ENCODE peak calls at places on chromosomes 4 and X, in ten cellular contexts. L is heart left ventricle, Q is HepG2, B is upper lobe of left lung, E is right lobe of liver, N is HCT116, S is body of pancreas, J is K562, F is IMR-90, X is A549. T is an unnamed sample.

GRCh38 chr4:80255374-80256095 is 10.9 kb upstream of the FGF5 start:
- ATAC-seq in L (no peak), Q (no peak), B (no peak), E (no peak), N (no peak), S (no peak), J (no peak), F (peak; percentile 69), X (no peak), T (no peak)

GRCh38 chrX:93420635-93421034 is 252.7 kb downstream of the NAP1L3 start:
- ATAC-seq in L (no peak), Q (no peak), B (no peak), E (no peak), N (no peak), S (peak; percentile 61), J (no peak), F (no peak), X (no peak), T (no peak)

GRCh38 chrX:153055827-153056748 is at the start of gene PNMA3:
- ATAC-seq in L (peak; percentile 73), Q (no peak), B (peak; percentile 52), E (peak; percentile 37), N (no peak), S (no peak), J (peak; percentile 64), F (peak; percentile 56), X (peak; percentile 36), T (no peak)

GRCh38 chrX:34875204-34875603 is 67.4 kb upstream of the FAM47B start:
- ATAC-seq in L (no peak), Q (no peak), B (no peak), E (no peak), N (no peak), S (no peak), J (no peak), F (peak; percentile 50), X (no peak), T (no peak)

GRCh38 chr4:91226838-91227237 is 1076.9 kb upstream of the GRID2 start:
- ATAC-seq in L (no peak), Q (no peak), B (no peak), E (no peak), N (no peak), S (no peak), J (no peak), F (no peak), X (no peak), T (no peak)

GRCh38 chrX:27966492-27966891 is 14.8 kb downstream of the DCAF8L1 start:
- ATAC-seq in L (no peak), Q (no peak), B (no peak), E (no peak), N (no peak), S (no peak), J (no peak), F (no peak), X (no peak), T (no peak)

GRCh38 chr4:1547863-1548637 is 136.1 kb downstream of the FAM53A start:
- ATAC-seq in L (peak; percentile 81), Q (no peak), B (peak; percentile 29), E (peak; percentile 51), N (no peak), S (peak; percentile 34), J (peak; percentile 15), F (no peak), X (no peak), T (peak; percentile 75)

GRCh38 chrX:100409316-100410082 is 574 bp downstream of the PCDH19 start:
- ATAC-seq in L (no peak), Q (peak; percentile 25), B (peak; percentile 5), E (no peak), N (no peak), S (no peak), J (no peak), F (peak; percentile 30), X (peak; percentile 36), T (peak; percentile 12)

GRCh38 chr4:25863347-25863784 is 578 bp upstream of the SEL1L3 start:
- ATAC-seq in L (peak; percentile 8), Q (peak; percentile 35), B (peak; percentile 16), E (peak; percentile 51), N (peak; percentile 49), S (peak; percentile 57), J (no peak), F (no peak), X (peak; percentile 44), T (no peak)

GRCh38 chrX:124497386-124497785 is 151.0 kb downstream of the SH2D1A start:
- ATAC-seq in L (no peak), Q (no peak), B (no peak), E (no peak), N (no peak), S (no peak), J (no peak), F (no peak), X (no peak), T (no peak)

GRCh38 chr4:52919451-52919850 is 57.3 kb downstream of the RASL11B start:
- ATAC-seq in L (no peak), Q (no peak), B (no peak), E (no peak), N (no peak), S (no peak), J (no peak), F (no peak), X (no peak), T (no peak)

GRCh38 chr4:56356650-56357049 is 30.6 kb downstream of the AASDH start:
- ATAC-seq in L (no peak), Q (no peak), B (no peak), E (no peak), N (no peak), S (no peak), J (no peak), F (no peak), X (no peak), T (no peak)

GRCh38 chr4:85952982-85953650 is 406.7 kb downstream of the MAPK10 start:
- ATAC-seq in L (peak; percentile 74), Q (no peak), B (no peak), E (no peak), N (no peak), S (no peak), J (no peak), F (no peak), X (no peak), T (no peak)

DNA sequence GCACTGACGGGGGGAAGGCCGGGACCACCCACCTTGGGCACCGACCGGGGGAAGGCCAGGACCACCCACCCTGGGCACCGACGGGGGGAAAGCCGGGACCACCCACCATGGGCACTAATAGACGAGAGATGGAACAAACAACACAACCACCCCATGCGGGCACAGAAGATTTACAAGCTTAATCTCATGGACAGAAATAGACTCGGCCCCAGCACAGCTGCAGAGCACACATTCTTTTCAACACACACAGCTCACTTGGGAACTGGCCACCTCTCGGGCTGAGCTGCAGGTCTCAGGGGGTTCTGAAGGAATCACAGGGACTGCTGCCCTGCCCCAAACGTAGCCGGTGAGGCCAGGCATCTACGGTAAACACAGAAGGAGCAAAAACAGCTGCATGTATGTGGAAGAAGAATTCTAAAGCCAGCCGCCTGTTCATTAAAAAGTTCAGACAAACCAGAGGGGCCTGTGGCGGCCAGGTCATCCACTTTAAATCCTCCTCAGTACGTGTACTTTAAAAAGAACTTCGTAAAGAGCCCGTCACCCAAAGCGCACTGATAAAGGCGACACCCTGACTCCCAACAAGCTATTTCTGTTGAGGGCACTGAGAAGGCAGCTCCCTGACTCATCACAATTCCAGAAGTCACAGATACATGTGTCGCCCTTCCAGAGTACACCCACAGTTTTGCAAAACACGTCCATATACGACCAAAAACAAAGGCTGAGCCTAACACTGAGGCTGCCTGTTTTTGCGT is 17.7 kb downstream of the PPP2R3B start:
- ATAC-seq in L (peak; percentile 79), Q (no peak), B (no peak), E (no peak), N (no peak), S (no peak), J (peak; percentile 81), F (peak; percentile 24), X (peak; percentile 49), T (no peak)
- TF ChIP-seq POLR2A in L (no peak), Q (no peak), B (no peak), E (no peak), N (no peak), S (no peak), J (no peak), F (no peak), X (no peak), T (no peak)

GRCh38 chr4:8141935-8142334 is 16.7 kb downstream of the ABLIM2 start:
- ATAC-seq in L (peak; percentile 70), Q (no peak), B (peak; percentile 17), E (no peak), N (no peak), S (no peak), J (no peak), F (no peak), X (no peak), T (no peak)
- TF ChIP-seq POLR2A in L (no peak), Q (no peak), B (no peak), E (no peak), N (no peak), S (no peak), J (no peak), F (no peak), X (no peak), T (no peak)

GRCh38 chrX:16796298-16796697 is 10.0 kb downstream of the TXLNG start:
- ATAC-seq in L (no peak), Q (no peak), B (no peak), E (no peak), N (no peak), S (no peak), J (no peak), F (no peak), X (no peak), T (no peak)

GRCh38 chrX:16797841-16798240 is 11.6 kb downstream of the TXLNG start:
- ATAC-seq in L (no peak), Q (no peak), B (no peak), E (no peak), N (no peak), S (no peak), J (no peak), F (no peak), X (no peak), T (no peak)

DNA sequence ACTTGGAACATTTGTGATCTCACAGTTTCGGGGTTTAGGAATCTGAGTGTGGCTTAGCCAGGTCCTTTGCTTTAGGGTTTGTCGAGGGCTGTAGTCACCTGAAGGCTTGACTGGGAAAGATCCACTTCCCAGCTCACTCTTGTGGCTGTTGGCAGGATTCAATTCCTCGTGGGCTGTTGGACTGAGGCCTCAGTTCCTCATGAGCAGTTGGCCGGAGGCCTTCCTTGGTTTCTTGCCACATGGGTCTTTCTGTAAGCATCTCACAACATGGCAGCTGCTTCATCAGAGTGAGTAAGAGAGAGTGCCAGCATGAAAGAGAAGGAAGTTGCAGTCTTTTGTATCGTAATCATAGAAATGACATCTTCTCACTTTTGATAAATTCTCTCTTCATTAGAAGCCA is 11.1 kb downstream of the TXLNG start:
- ATAC-seq in L (no peak), Q (no peak), B (no peak), E (no peak), N (no peak), S (no peak), J (no peak), F (peak; percentile 40), X (no peak), T (peak; percentile 28)
- TF ChIP-seq POLR2A in L (no peak), Q (no peak), B (no peak), E (no peak), N (no peak), S (no peak), J (no peak), F (no peak), X (no peak), T (no peak)

DNA sequence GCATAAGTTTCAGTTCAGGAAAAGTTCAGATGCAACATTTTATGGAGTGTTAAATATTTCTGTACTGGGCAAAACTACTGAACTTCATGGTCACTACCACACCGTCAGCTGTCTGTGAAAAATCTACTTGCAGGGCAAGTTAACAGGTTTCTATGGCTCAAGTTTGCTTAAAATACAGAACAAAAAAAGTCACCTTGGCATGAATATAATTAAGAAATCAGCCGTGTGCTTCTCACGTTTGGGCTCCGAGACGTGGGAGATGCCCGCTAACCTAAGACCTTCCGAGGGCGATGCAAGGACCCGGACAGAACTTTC is 633 bp downstream of the TAPT1 start:
- ATAC-seq in L (no peak), Q (no peak), B (no peak), E (no peak), N (peak; percentile 2), S (no peak), J (no peak), F (no peak), X (no peak), T (no peak)
- TF ChIP-seq POLR2A in L (no peak), Q (no peak), B (no peak), E (no peak), N (no peak), S (no peak), J (no peak), F (no peak), X (no peak), T (no peak)